ENCODE peak calls at places on chromosomes 4 and X, in five cellular contexts. One of them, this sample, is unnamed.

GRCh38 chrX:19177710-19178109 is 55.4 kb upstream of the ADGRG2 start:
- DNase-seq in CD4-positive, alpha-beta T cell: no peak
- DNase-seq in tibial nerve: no peak
- DNase-seq in esophagus muscularis mucosa: no peak
- DNase-seq in transverse colon: no peak
- DNase-seq in this sample: no peak

GRCh38 chr4:98658287-98659105 is at the start of gene TSPAN5:
- DNase-seq in CD4-positive, alpha-beta T cell: peak
- DNase-seq in transverse colon: peak
- DNase-seq in esophagus muscularis mucosa: no peak
- DNase-seq in tibial nerve: peak
- DNase-seq in this sample: peak

GRCh38 chrX:133722756-133723155 is 262.6 kb downstream of the GPC3 start:
- DNase-seq in esophagus muscularis mucosa: no peak
- DNase-seq in CD4-positive, alpha-beta T cell: no peak
- DNase-seq in tibial nerve: no peak
- DNase-seq in transverse colon: no peak
- DNase-seq in this sample: no peak

GRCh38 chr4:178414042-178414441 is 971.8 kb upstream of the AGA start:
- DNase-seq in CD4-positive, alpha-beta T cell: no peak
- DNase-seq in esophagus muscularis mucosa: no peak
- DNase-seq in tibial nerve: no peak
- DNase-seq in transverse colon: no peak
- DNase-seq in this sample: no peak

GRCh38 chr4:34733185-34733916 is 1511.0 kb downstream of the ARAP2 start:
- DNase-seq in esophagus muscularis mucosa: no peak
- DNase-seq in tibial nerve: no peak
- DNase-seq in transverse colon: no peak
- DNase-seq in CD4-positive, alpha-beta T cell: no peak
- DNase-seq in this sample: no peak

GRCh38 chr4:154030747-154031146 is 241.9 kb upstream of the SFRP2 start:
- DNase-seq in CD4-positive, alpha-beta T cell: no peak
- DNase-seq in esophagus muscularis mucosa: no peak
- DNase-seq in transverse colon: no peak
- DNase-seq in tibial nerve: no peak
- DNase-seq in this sample: no peak

GRCh38 chrX:77922768-77923167 is 12.3 kb downstream of the ATP7A start:
- DNase-seq in tibial nerve: no peak
- DNase-seq in esophagus muscularis mucosa: no peak
- DNase-seq in transverse colon: no peak
- DNase-seq in CD4-positive, alpha-beta T cell: no peak
- DNase-seq in this sample: no peak

GRCh38 chrX:69139516-69139915 is 25.7 kb downstream of the PJA1 start:
- DNase-seq in CD4-positive, alpha-beta T cell: no peak
- DNase-seq in transverse colon: no peak
- DNase-seq in tibial nerve: no peak
- DNase-seq in esophagus muscularis mucosa: no peak
- DNase-seq in this sample: no peak

GRCh38 chr4:52329894-52330293 is 278.8 kb downstream of the SPATA18 start:
- DNase-seq in tibial nerve: no peak
- DNase-seq in esophagus muscularis mucosa: no peak
- DNase-seq in transverse colon: no peak
- DNase-seq in CD4-positive, alpha-beta T cell: no peak
- DNase-seq in this sample: no peak

GRCh38 chr4:128907966-128908365 is 98.5 kb downstream of the JADE1 start:
- DNase-seq in tibial nerve: no peak
- DNase-seq in CD4-positive, alpha-beta T cell: no peak
- DNase-seq in transverse colon: no peak
- DNase-seq in esophagus muscularis mucosa: no peak
- DNase-seq in this sample: no peak

GRCh38 chrX:132958086-132958703 is at the start of gene HS6ST2:
- DNase-seq in transverse colon: peak
- DNase-seq in CD4-positive, alpha-beta T cell: no peak
- DNase-seq in esophagus muscularis mucosa: no peak
- DNase-seq in tibial nerve: no peak
- DNase-seq in this sample: peak

GRCh38 chr4:77613267-77613666 is 7.6 kb downstream of the CXCL13 start:
- DNase-seq in transverse colon: no peak
- DNase-seq in CD4-positive, alpha-beta T cell: no peak
- DNase-seq in tibial nerve: peak
- DNase-seq in esophagus muscularis mucosa: no peak
- DNase-seq in this sample: no peak

GRCh38 chr4:8427761-8428287 is 12.7 kb downstream of the ACOX3 start:
- DNase-seq in esophagus muscularis mucosa: no peak
- DNase-seq in tibial nerve: no peak
- DNase-seq in CD4-positive, alpha-beta T cell: no peak
- DNase-seq in transverse colon: peak
- DNase-seq in this sample: no peak

GRCh38 chr4:106172846-106173245 is 143.2 kb downstream of the TBCK start:
- DNase-seq in tibial nerve: no peak
- DNase-seq in transverse colon: no peak
- DNase-seq in CD4-positive, alpha-beta T cell: no peak
- DNase-seq in esophagus muscularis mucosa: no peak
- DNase-seq in this sample: no peak

GRCh38 chrX:7334253-7334935 is 186.4 kb upstream of the PUDP start:
- DNase-seq in transverse colon: no peak
- DNase-seq in CD4-positive, alpha-beta T cell: no peak
- DNase-seq in tibial nerve: no peak
- DNase-seq in esophagus muscularis mucosa: no peak
- DNase-seq in this sample: no peak

GRCh38 chr4:25862411-25863346 is at the start of gene SEL1L3:
- DNase-seq in tibial nerve: no peak
- DNase-seq in esophagus muscularis mucosa: no peak
- DNase-seq in CD4-positive, alpha-beta T cell: peak
- DNase-seq in transverse colon: peak
- DNase-seq in this sample: peak

GRCh38 chrX:11628399-11628798 is 37.3 kb downstream of the ARHGAP6 start:
- DNase-seq in tibial nerve: no peak
- DNase-seq in CD4-positive, alpha-beta T cell: no peak
- DNase-seq in esophagus muscularis mucosa: no peak
- DNase-seq in transverse colon: no peak
- DNase-seq in this sample: no peak

GRCh38 chrX:136975642-136976518 is 57.9 kb downstream of the GPR101 start:
- DNase-seq in esophagus muscularis mucosa: no peak
- DNase-seq in transverse colon: no peak
- DNase-seq in tibial nerve: no peak
- DNase-seq in CD4-positive, alpha-beta T cell: no peak
- DNase-seq in this sample: no peak

GRCh38 chrX:9860826-9861225 is 74.6 kb downstream of the SHROOM2 start:
- DNase-seq in transverse colon: no peak
- DNase-seq in CD4-positive, alpha-beta T cell: no peak
- DNase-seq in tibial nerve: no peak
- DNase-seq in esophagus muscularis mucosa: no peak
- DNase-seq in this sample: no peak

GRCh38 chrX:38627683-38628082 is 66.3 kb downstream of the TSPAN7 start:
- DNase-seq in transverse colon: peak
- DNase-seq in esophagus muscularis mucosa: no peak
- DNase-seq in tibial nerve: no peak
- DNase-seq in CD4-positive, alpha-beta T cell: no peak
- DNase-seq in this sample: peak

GRCh38 chrX:130083107-130083490 is 27.2 kb downstream of the ELF4 start:
- DNase-seq in tibial nerve: no peak
- DNase-seq in esophagus muscularis mucosa: no peak
- DNase-seq in CD4-positive, alpha-beta T cell: no peak
- DNase-seq in transverse colon: no peak
- DNase-seq in this sample: no peak

GRCh38 chrX:130083656-130084382 is 26.5 kb downstream of the ELF4 start:
- DNase-seq in transverse colon: no peak
- DNase-seq in CD4-positive, alpha-beta T cell: no peak
- DNase-seq in tibial nerve: no peak
- DNase-seq in esophagus muscularis mucosa: no peak
- DNase-seq in this sample: no peak

GRCh38 chrX:130084651-130085237 is 25.6 kb downstream of the ELF4 start:
- DNase-seq in esophagus muscularis mucosa: no peak
- DNase-seq in CD4-positive, alpha-beta T cell: no peak
- DNase-seq in transverse colon: no peak
- DNase-seq in tibial nerve: no peak
- DNase-seq in this sample: no peak

GRCh38 chrX:130085551-130085986 is 24.7 kb downstream of the ELF4 start:
- DNase-seq in tibial nerve: no peak
- DNase-seq in transverse colon: no peak
- DNase-seq in CD4-positive, alpha-beta T cell: no peak
- DNase-seq in esophagus muscularis mucosa: no peak
- DNase-seq in this sample: no peak

DNA sequence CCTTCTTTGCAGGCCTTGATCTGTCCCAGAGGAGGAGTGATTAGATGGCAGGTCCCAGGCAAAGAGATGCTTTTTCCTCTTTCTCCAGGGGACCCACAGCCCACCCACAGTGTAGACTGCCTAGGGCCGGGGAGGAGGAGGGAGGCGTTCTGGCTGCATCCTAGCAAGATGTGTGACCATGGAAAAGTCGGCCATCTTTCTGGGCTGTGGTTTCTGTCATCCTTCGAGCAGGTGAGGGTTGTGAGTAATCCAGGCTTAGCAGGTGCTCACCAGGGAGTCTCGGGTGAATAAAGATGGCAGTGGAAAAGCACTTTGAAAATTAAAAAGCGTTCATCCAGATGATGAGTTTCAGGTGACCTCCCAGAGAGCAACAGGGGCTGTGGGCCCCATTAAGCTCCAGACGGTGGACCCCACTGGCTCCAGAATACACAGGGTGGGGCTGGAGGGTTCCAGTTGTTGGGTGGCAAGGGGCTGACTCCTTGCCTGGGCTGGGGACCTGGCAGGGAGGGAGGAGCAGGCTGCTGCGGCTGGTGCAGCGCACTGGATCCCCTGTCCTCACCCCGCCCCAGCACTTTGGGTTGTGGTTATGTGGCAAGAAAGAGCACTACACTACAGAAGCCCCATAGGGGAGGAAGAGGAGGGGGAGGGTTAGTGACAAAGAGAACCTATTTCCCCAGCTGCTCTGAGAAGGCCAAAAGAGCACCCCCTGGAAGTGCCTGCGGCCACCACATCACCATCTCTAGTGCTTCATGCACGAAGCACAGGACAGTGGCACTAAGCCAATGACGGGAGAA is 23.7 kb downstream of the ELF4 start:
- DNase-seq in esophagus muscularis mucosa: no peak
- DNase-seq in tibial nerve: no peak
- DNase-seq in transverse colon: peak
- DNase-seq in CD4-positive, alpha-beta T cell: peak
- DNase-seq in this sample: no peak
- H3K27ac ChIP-seq in esophagus muscularis mucosa: no peak
- H3K27ac ChIP-seq in tibial nerve: no peak
- H3K27ac ChIP-seq in transverse colon: peak
- H3K27ac ChIP-seq in CD4-positive, alpha-beta T cell: peak
- H3K27ac ChIP-seq in this sample: peak

GRCh38 chrX:40152706-40153334 is 55.1 kb upstream of the BCOR start:
- DNase-seq in transverse colon: peak
- DNase-seq in esophagus muscularis mucosa: no peak
- DNase-seq in tibial nerve: no peak
- DNase-seq in CD4-positive, alpha-beta T cell: no peak
- DNase-seq in this sample: no peak

GRCh38 chrX:40154229-40154852 is 56.6 kb upstream of the BCOR start:
- DNase-seq in esophagus muscularis mucosa: no peak
- DNase-seq in transverse colon: no peak
- DNase-seq in tibial nerve: no peak
- DNase-seq in CD4-positive, alpha-beta T cell: no peak
- DNase-seq in this sample: no peak

GRCh38 chrX:40154853-40155616 is 57.3 kb upstream of the BCOR start:
- DNase-seq in esophagus muscularis mucosa: peak
- DNase-seq in transverse colon: peak
- DNase-seq in CD4-positive, alpha-beta T cell: no peak
- DNase-seq in tibial nerve: no peak
- DNase-seq in this sample: no peak

GRCh38 chrX:40152173-40152705 is 54.5 kb upstream of the BCOR start:
- DNase-seq in tibial nerve: no peak
- DNase-seq in transverse colon: peak
- DNase-seq in CD4-positive, alpha-beta T cell: peak
- DNase-seq in esophagus muscularis mucosa: no peak
- DNase-seq in this sample: no peak

DNA sequence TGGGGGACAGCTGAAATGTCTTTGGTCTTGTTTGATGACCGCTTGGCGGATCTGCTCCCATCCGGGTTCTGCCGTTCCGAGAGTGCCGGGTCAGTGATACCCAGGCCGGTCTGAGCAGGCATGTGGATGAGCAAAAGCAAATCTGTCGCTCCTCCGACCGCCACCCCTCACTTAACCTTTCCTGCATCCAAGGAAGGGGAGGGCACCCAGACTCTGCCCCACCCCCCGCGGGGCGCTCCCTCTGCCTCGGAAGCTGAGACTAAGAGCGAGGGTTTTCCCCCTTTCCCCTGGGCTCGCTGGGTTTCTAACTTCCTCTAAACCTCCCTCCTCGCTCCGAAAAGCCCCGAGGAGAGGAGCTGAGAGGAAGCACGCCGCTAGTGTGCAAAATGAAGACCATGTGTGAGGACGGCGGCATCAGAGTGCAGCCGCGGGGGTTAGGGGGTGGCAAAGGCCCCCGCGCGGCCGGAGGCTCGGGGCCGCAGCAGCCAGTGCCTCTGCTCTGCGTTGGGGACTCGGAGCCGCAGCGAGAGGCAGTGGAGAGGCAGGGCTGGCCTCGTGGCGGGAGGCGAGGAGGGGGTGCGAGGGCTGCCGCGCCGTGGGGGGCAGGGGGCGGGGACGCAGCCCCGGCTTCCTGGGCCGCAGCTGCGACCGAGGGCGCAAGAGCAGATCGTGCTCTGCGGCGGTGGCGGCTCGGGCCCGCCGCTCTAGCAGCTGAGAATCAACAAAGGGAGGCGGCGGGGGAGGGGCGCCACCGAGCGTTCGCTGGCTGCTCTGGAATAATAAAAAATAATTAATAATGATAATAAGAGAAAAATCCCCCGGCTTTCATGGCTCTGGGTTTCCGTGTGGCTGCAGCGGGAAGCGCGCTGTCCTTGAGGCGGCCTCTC is 55.8 kb upstream of the BCOR start:
- DNase-seq in CD4-positive, alpha-beta T cell: peak
- DNase-seq in esophagus muscularis mucosa: no peak
- DNase-seq in transverse colon: peak
- DNase-seq in tibial nerve: no peak
- DNase-seq in this sample: no peak
- TF ChIP-seq CTCF in CD4-positive, alpha-beta T cell: no peak
- TF ChIP-seq CTCF in esophagus muscularis mucosa: peak
- TF ChIP-seq CTCF in transverse colon: no peak
- TF ChIP-seq CTCF in tibial nerve: peak
- TF ChIP-seq CTCF in this sample: no peak

GRCh38 chrX:24789047-24789446 is 95.3 kb downstream of the POLA1 start:
- DNase-seq in transverse colon: no peak
- DNase-seq in CD4-positive, alpha-beta T cell: no peak
- DNase-seq in esophagus muscularis mucosa: no peak
- DNase-seq in tibial nerve: no peak
- DNase-seq in this sample: no peak

DNA sequence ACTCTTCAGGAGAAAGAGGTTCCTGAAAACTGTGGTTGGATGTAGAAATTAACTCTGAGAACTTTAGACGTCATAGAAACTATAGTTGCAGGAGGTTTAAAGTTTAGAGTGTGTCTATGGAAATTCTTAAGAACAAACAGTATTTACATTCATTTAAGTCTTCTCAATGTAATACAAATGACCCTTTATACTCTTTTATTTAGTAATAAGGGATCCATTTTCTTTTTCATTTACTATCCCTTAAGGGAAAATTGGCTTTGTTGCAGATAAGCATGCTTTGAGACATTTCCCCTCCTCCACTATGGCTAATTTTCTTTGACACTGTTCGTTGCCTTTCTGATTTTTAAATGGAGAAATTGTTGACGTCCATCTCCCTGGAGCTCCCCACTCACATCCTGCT is 96.4 kb downstream of the POLA1 start:
- DNase-seq in CD4-positive, alpha-beta T cell: no peak
- DNase-seq in esophagus muscularis mucosa: no peak
- DNase-seq in transverse colon: no peak
- DNase-seq in tibial nerve: no peak
- DNase-seq in this sample: no peak
- H3K27ac ChIP-seq in CD4-positive, alpha-beta T cell: no peak
- H3K27ac ChIP-seq in esophagus muscularis mucosa: no peak
- H3K27ac ChIP-seq in transverse colon: no peak
- H3K27ac ChIP-seq in tibial nerve: no peak
- H3K27ac ChIP-seq in this sample: no peak

GRCh38 chrX:115268421-115268820 is 21.1 kb upstream of the LUZP4 start:
- DNase-seq in esophagus muscularis mucosa: no peak
- DNase-seq in tibial nerve: no peak
- DNase-seq in transverse colon: no peak
- DNase-seq in CD4-positive, alpha-beta T cell: no peak
- DNase-seq in this sample: no peak
- TF ChIP-seq CTCF in esophagus muscularis mucosa: peak
- TF ChIP-seq CTCF in tibial nerve: no peak
- TF ChIP-seq CTCF in transverse colon: no peak
- TF ChIP-seq CTCF in CD4-positive, alpha-beta T cell: no peak
- TF ChIP-seq CTCF in this sample: no peak